ENCODE peak calls at places on chromosomes 4 and X, in six cellular contexts. J is HS-5, L is HFFc6, H is iPS-NIHi11, G is WTC11, A is NCI-H2081 treated with DMSO at 0.1 percent for 48 hours. F is an unnamed sample.

GRCh38 chrX:70979136-70979762 is 48.4 kb upstream of the SLC7A3 start:
- DNase-seq in L (peak), A (no peak), G (peak), H (peak), J (no peak), F (peak)

GRCh38 chr4:71231073-71231752 is 107.6 kb upstream of the SLC4A4 start:
- DNase-seq in J (no peak), H (no peak), L (peak), G (no peak), A (no peak), F (no peak)

GRCh38 chr4:148044889-148045352 is 313.0 kb downstream of the ARHGAP10 start:
- DNase-seq in A (no peak), G (no peak), J (no peak), L (no peak), H (no peak), F (no peak)

GRCh38 chr4:82372502-82372873 is 1.3 kb downstream of the HNRNPD start:
- DNase-seq in L (peak), H (peak), A (no peak), J (peak), G (peak), F (peak)

GRCh38 chrX:41984628-41985027 is 61.3 kb upstream of the CASK start:
- DNase-seq in H (no peak), G (no peak), L (no peak), A (no peak), J (no peak), F (no peak)

GRCh38 chr4:101348367-101348827 is 1.1 kb upstream of the PPP3CA start:
- DNase-seq in L (no peak), A (no peak), J (no peak), G (peak), H (no peak), F (no peak)

GRCh38 chr4:78693777-78694456 is 82.2 kb upstream of the BMP2K start:
- DNase-seq in J (no peak), L (no peak), A (no peak), H (no peak), G (no peak), F (no peak)

GRCh38 chr4:80073362-80074008 is 456 bp upstream of the ANTXR2 start:
- DNase-seq in H (no peak), L (no peak), A (no peak), J (no peak), G (no peak), F (no peak)

GRCh38 chr4:5186584-5187170 is 135.4 kb downstream of the STK32B start:
- DNase-seq in A (no peak), H (no peak), L (no peak), J (no peak), G (no peak), F (no peak)

GRCh38 chr4:163344147-163345050 is 707 bp downstream of the NPY5R start:
- DNase-seq in G (peak), J (no peak), A (no peak), L (no peak), H (peak), F (peak)

GRCh38 chr4:17781072-17781830 is at the start of gene FAM184B:
- DNase-seq in G (peak), A (no peak), H (peak), J (no peak), L (no peak), F (peak)

GRCh38 chr4:6074723-6075122 is 56.5 kb upstream of the C4orf50 start:
- DNase-seq in H (no peak), L (no peak), G (no peak), J (no peak), A (no peak), F (no peak)

F was measured in endodermal cell.